ENCODE peak calls at places on chromosomes 2 and 18, in seven cellular contexts. X, D, Z, R, C, H and L are unnamed samples.

GRCh38 chr2:16553222-16553621 is 112.4 kb downstream of the CYRIA start:
- DNase-seq in X (no peak), Z (no peak), C (peak), R (peak), D (peak), H (peak), L (peak)

GRCh38 chr2:105187531-105187930 is 54.0 kb upstream of the GPR45 start:
- DNase-seq in H (no peak), C (no peak), X (no peak), D (no peak), Z (no peak), R (no peak), L (no peak)

GRCh38 chr2:16409849-16410248 is 255.8 kb downstream of the CYRIA start:
- DNase-seq in X (no peak), Z (no peak), D (no peak), R (no peak), C (no peak), H (no peak), L (no peak)

GRCh38 chr2:28134262-28134812 is 243.8 kb downstream of the BABAM2 start:
- DNase-seq in H (no peak), Z (no peak), C (peak), X (no peak), R (no peak), D (no peak), L (peak)

GRCh38 chr2:122539311-122539710 is 783.9 kb downstream of the TSN start:
- DNase-seq in C (no peak), X (no peak), H (no peak), R (no peak), Z (no peak), D (no peak), L (no peak)

GRCh38 chr2:188937228-188938220 is 36.6 kb upstream of the COL3A1 start:
- DNase-seq in X (no peak), Z (no peak), H (no peak), D (no peak), R (peak), C (no peak), L (no peak)

GRCh38 chr2:98484652-98485452 is 40.2 kb downstream of the INPP4A start:
- DNase-seq in H (no peak), D (no peak), Z (no peak), R (no peak), C (no peak), X (no peak), L (no peak)

GRCh38 chr2:181312515-181312927 is 144.7 kb upstream of the ITGA4 start:
- DNase-seq in H (peak), C (no peak), X (no peak), R (no peak), Z (no peak), D (no peak), L (peak)

GRCh38 chr2:205210494-205210893 is 471.8 kb upstream of the NRP2 start:
- DNase-seq in D (no peak), H (no peak), R (no peak), Z (no peak), C (no peak), X (no peak), L (no peak)

GRCh38 chr18:75698861-75699260 is 271.4 kb upstream of the SMIM21 start:
- DNase-seq in D (no peak), X (no peak), H (no peak), C (no peak), R (no peak), Z (no peak), L (no peak)

GRCh38 chr2:226799211-226799975 is at the start of gene IRS1:
- DNase-seq in D (peak), C (peak), X (peak), Z (peak), R (peak), H (peak), L (peak)

GRCh38 chr2:226800941-226801784 is 1.5 kb upstream of the IRS1 start:
- DNase-seq in R (no peak), C (peak), Z (peak), X (peak), H (peak), D (peak), L (peak)

GRCh38 chr2:226798422-226799210 is 1.0 kb downstream of the IRS1 start:
- DNase-seq in Z (peak), C (peak), R (no peak), H (peak), X (peak), D (peak), L (peak)

GRCh38 chr2:226797989-226798421 is 1.6 kb downstream of the IRS1 start:
- DNase-seq in X (peak), H (no peak), Z (no peak), D (peak), C (peak), R (no peak), L (no peak)

GRCh38 chr2:226799976-226800940 is 638 bp upstream of the IRS1 start:
- DNase-seq in R (no peak), Z (no peak), H (no peak), D (no peak), C (peak), X (peak), L (no peak)
- TF ChIP-seq CTCF in R (no peak), Z (no peak), H (peak), D (peak), C (no peak), X (no peak), L (no peak)

DNA sequence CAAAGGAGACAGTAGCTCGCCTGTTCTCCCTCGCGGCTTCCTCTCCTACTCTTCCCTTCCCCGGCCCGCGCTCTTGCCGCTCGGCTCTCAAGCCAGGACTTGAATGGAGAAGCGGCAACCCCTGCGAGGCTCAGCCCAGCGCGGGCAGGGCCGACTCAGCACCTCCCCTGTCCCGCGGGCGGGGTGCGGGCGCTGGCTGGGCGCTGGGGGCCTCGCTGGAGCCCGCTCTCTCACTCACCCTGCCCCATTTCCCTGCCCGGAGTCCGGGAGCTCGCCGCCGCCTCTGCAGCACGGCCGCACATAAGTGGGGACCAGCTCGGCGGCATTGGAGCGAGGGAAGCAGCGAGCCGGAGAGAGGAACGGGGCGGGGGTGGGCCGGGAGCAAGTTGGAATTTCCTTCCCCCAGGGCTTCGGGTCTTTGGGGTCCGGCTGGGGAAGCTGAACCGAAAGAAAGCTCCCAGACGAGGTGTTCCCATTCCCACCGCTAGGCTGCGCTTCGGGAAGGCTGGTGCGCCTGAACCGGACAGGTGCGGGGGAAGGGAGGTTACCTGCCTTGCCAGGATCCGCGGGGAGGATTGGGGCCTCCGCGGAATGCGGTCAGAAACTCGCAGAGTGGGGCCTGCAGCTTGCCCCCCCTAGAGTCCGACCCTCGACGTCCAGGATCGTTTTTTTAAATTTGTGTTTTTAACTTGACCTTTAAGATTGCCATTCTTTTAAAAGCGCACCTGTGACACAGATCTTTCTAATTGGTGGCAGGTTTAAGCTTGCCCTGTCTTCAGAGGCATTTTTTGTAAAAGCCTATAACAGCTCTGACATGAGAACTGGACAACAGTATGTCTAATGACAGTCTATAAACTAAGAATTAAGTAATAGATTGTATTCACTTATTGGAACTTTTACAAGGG is at the start of gene COBLL1:
- DNase-seq in Z (peak), D (peak), H (peak), X (peak), C (peak), R (peak), L (peak)
- TF ChIP-seq CTCF in Z (peak), D (peak), H (peak), X (peak), C (no peak), R (peak), L (peak)

GRCh38 chr2:134774786-134775641 is 56.2 kb upstream of the TMEM163 start:
- DNase-seq in X (no peak), D (no peak), Z (no peak), C (peak), R (no peak), H (no peak), L (no peak)
- TF ChIP-seq CTCF in X (no peak), D (no peak), Z (no peak), C (no peak), R (no peak), H (no peak), L (no peak)

GRCh38 chr2:182668671-182669070 is 47.4 kb upstream of the DNAJC10 start:
- DNase-seq in H (no peak), Z (no peak), R (no peak), X (no peak), C (no peak), D (no peak), L (no peak)

GRCh38 chr2:182667321-182667695 is 48.7 kb upstream of the DNAJC10 start:
- DNase-seq in C (no peak), Z (no peak), X (no peak), R (no peak), H (no peak), D (no peak), L (no peak)

GRCh38 chr2:182664212-182664611 is 51.8 kb upstream of the DNAJC10 start:
- DNase-seq in C (no peak), Z (no peak), X (no peak), D (no peak), R (no peak), H (no peak), L (no peak)

GRCh38 chr2:182672471-182673165 is 43.4 kb upstream of the DNAJC10 start:
- DNase-seq in Z (no peak), C (no peak), D (no peak), H (no peak), R (peak), X (no peak), L (no peak)

GRCh38 chr2:182666674-182667320 is 49.3 kb upstream of the DNAJC10 start:
- DNase-seq in Z (no peak), H (peak), C (no peak), R (no peak), X (no peak), D (no peak), L (peak)
- TF ChIP-seq CTCF in Z (peak), H (peak), C (no peak), R (peak), X (peak), D (peak), L (peak)

GRCh38 chr2:10035053-10035422 is 8.3 kb upstream of the KLF11 start:
- DNase-seq in H (no peak), Z (no peak), C (no peak), R (no peak), X (no peak), D (no peak), L (no peak)

GRCh38 chr2:10034333-10035052 is 8.9 kb upstream of the KLF11 start:
- DNase-seq in R (no peak), H (no peak), D (no peak), C (no peak), Z (no peak), X (no peak), L (no peak)

GRCh38 chr2:10038123-10038522 is 5.2 kb upstream of the KLF11 start:
- DNase-seq in D (no peak), Z (no peak), R (no peak), C (no peak), X (no peak), H (no peak), L (no peak)

GRCh38 chr2:10035633-10036032 is 7.7 kb upstream of the KLF11 start:
- DNase-seq in D (no peak), C (no peak), R (no peak), H (no peak), X (no peak), Z (no peak), L (no peak)

GRCh38 chr2:10036095-10036879 is 7.1 kb upstream of the KLF11 start:
- DNase-seq in Z (peak), X (peak), D (no peak), R (peak), C (peak), H (no peak), L (no peak)
- TF ChIP-seq CTCF in Z (peak), X (peak), D (no peak), R (peak), C (no peak), H (peak), L (no peak)

GRCh38 chr2:177464549-177464948 is 72.0 kb downstream of the AGPS start:
- DNase-seq in Z (no peak), H (no peak), X (no peak), R (no peak), C (no peak), D (no peak), L (no peak)
- TF ChIP-seq CTCF in Z (no peak), H (no peak), X (no peak), R (no peak), C (no peak), D (no peak), L (no peak)

DNA sequence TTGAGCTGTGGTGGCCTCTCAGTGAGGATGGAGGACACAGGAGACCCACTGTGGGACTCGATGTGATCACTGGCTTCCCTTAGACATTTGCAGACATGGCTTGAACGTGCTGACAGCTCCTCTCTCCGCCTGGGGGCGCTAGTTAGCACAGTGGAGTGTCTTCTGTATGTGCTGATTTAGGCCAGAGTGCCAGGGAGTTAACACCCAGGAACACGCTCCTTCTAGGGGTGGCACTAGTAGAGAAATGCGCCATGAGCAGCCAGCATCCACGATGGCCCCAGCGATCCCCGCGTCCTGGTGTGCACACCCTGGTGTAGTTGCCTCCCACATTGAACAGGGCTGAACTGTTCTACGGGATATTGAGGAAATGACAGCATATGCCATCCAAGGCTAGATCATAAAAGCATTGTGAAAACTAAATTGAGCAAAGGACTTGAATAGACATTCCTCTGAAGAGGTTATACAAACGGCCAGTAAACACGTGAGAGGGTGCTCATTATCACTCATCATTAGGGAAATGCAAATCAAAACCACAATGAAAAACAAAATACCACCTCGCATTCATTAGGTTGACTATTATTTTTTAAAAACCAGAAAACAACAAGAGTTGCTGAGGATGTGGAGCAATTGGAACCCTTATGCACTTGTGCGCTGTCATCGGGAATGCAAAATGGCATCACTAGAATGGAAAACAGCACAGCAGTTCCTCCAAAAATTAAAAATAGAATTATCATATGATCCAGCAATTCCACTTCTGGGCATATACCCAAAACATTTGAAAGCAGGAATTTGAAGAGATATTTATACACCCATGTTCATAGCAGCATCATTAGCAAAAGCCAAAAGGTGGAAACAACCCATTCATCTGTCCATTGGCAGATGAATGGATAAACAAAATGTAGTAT is 11.6 kb upstream of the NMUR1 start:
- DNase-seq in C (no peak), R (no peak), H (peak), Z (peak), X (no peak), D (peak), L (peak)
- TF ChIP-seq CTCF in C (no peak), R (no peak), H (peak), Z (no peak), X (no peak), D (peak), L (no peak)

DNA sequence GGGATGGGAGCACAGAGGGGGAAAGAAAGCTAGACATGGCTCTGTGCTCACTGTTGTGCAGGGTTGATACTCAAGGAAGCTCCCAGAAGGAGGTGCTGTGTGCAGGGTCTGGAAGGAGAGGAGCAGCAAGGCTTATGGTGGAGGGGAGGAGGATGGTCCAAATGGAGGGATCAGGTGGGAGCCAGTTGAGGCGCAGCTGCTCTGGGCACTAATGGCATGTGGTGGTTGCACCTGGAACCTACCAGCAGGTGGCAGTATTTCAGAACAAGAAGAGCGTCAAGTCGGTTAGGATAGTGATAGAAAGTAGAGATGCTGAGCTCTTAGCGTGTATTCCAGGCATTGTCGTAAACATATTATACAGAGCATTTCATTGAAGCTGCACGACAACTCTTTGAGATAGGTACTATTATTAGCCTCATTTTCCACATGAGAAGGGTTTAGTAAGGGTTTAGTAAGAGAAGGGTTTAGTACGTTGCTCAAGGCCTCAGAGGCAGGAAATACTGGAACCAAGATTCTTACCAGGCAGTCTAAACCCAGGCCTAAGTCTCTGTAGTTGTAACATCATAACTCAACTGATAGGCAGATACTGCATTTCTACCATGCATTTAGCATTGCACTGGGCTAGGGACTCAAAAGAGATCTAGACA is 223.7 kb downstream of the CYP26B1 start:
- DNase-seq in D (peak), R (peak), Z (peak), H (peak), C (peak), X (peak), L (peak)
- TF ChIP-seq CTCF in D (peak), R (peak), Z (peak), H (peak), C (no peak), X (peak), L (peak)

GRCh38 chr2:233449071-233449901 is 95.0 kb downstream of the DGKD start:
- DNase-seq in C (no peak), D (peak), R (peak), X (no peak), H (no peak), Z (peak), L (no peak)
- TF ChIP-seq CTCF in C (no peak), D (peak), R (peak), X (peak), H (no peak), Z (peak), L (peak)

GRCh38 chr18:59400407-59400806 is 41.3 kb upstream of the LMAN1 start:
- DNase-seq in Z (no peak), H (no peak), D (no peak), X (no peak), R (no peak), C (no peak), L (no peak)

GRCh38 chr18:59402432-59403090 is 43.5 kb upstream of the LMAN1 start:
- DNase-seq in C (peak), D (peak), R (peak), Z (peak), H (peak), X (peak), L (peak)
- TF ChIP-seq CTCF in C (no peak), D (peak), R (peak), Z (peak), H (peak), X (peak), L (peak)